ENCODE peak calls at places on chromosomes 3 and 15, in five cellular contexts. U, J, Y, G and X are unnamed samples.

GRCh38 chr3:130548356-130548755 is 31.4 kb downstream of the COL6A6 start:
- DNase-seq in G (no peak), Y (peak), J (no peak), U (no peak), X (no peak)

GRCh38 chr15:93523490-93523889 is 434.5 kb upstream of the RGMA start:
- DNase-seq in U (no peak), G (peak), Y (no peak), J (no peak), X (no peak)

GRCh38 chr3:134028486-134029255 is 1.1 kb downstream of the SLCO2A1 start:
- DNase-seq in Y (no peak), J (no peak), G (no peak), U (no peak), X (no peak)

GRCh38 chr15:94126999-94127398 is 104.4 kb upstream of the MCTP2 start:
- DNase-seq in Y (no peak), U (no peak), J (no peak), G (no peak), X (no peak)

GRCh38 chr3:143201066-143201465 is 81.5 kb downstream of the CHST2 start:
- DNase-seq in G (no peak), Y (no peak), J (no peak), U (no peak), X (no peak)

GRCh38 chr3:114764056-114764492 is 383.0 kb downstream of the ZBTB20 start:
- DNase-seq in G (no peak), J (no peak), U (no peak), Y (no peak), X (no peak)

GRCh38 chr3:57596495-57597239 is 477 bp downstream of the ARF4 start:
- DNase-seq in G (peak), U (peak), Y (peak), J (peak), X (peak)

GRCh38 chr15:69265347-69265955 is 33.3 kb upstream of the PAQR5 start:
- DNase-seq in G (no peak), U (no peak), Y (peak), J (no peak), X (no peak)

GRCh38 chr3:13931172-13931571 is 51.3 kb upstream of the WNT7A start:
- DNase-seq in J (no peak), Y (no peak), G (no peak), U (no peak), X (no peak)

GRCh38 chr3:13932578-13933295 is 52.9 kb upstream of the WNT7A start:
- DNase-seq in J (no peak), Y (no peak), U (no peak), G (no peak), X (no peak)

GRCh38 chr3:13927295-13927694 is 47.4 kb upstream of the WNT7A start:
- DNase-seq in U (no peak), Y (no peak), G (no peak), J (no peak), X (no peak)
- TF ChIP-seq CTCF in U (no peak), Y (peak), G (peak), J (no peak), X (no peak)

GRCh38 chr15:52262364-52262763 is 33.2 kb downstream of the MYO5C start:
- DNase-seq in Y (no peak), J (no peak), U (no peak), G (no peak), X (no peak)

GRCh38 chr15:52259503-52259902 is 36.1 kb downstream of the MYO5C start:
- DNase-seq in Y (no peak), J (no peak), U (no peak), G (no peak), X (no peak)

GRCh38 chr15:52263563-52263962 is 32.0 kb downstream of the MYO5C start:
- DNase-seq in G (no peak), Y (no peak), U (no peak), J (no peak), X (no peak)

GRCh38 chr15:52261026-52261425 is 34.6 kb downstream of the MYO5C start:
- DNase-seq in U (no peak), G (no peak), J (no peak), Y (no peak), X (no peak)

DNA sequence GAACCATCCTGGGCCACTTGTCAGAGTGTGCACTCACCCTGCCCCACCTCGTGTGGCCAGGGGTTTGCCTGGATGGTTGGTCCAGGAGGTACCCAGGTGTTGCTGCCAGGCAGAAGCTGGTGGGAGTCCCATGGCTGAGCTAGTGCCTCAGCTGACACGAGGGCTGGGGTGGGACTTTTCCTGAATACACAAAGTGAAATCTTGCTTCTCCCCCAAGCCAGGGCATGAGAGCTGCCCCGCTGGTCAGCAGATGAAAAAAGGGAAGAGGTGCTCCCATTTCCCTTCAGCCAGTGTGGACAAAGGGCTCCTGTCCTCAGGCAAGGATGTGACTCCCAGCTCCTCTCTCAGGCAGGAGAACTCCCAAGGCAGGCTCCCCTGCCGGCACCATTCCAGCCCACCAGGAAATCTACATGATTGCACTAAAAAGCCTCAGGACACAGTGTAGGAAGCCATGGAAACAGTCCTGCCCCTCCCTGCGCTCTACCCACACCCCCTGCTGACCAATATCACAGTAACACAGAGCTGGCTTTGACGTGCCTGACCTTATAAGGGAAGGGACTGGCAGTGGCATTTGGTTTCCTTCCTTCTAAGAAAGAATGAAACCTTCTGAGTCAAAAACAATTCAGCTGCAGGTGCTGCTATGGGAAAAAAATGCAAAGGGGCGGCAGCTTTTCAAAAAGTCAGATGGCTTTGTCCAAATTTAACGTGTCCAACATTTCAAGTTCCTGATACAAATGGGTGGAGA is 33.9 kb downstream of the MYO5C start:
- DNase-seq in J (peak), Y (peak), U (peak), G (peak), X (peak)
- H3K4me3 ChIP-seq in J (no peak), Y (no peak), U (no peak), G (no peak), X (no peak)

DNA sequence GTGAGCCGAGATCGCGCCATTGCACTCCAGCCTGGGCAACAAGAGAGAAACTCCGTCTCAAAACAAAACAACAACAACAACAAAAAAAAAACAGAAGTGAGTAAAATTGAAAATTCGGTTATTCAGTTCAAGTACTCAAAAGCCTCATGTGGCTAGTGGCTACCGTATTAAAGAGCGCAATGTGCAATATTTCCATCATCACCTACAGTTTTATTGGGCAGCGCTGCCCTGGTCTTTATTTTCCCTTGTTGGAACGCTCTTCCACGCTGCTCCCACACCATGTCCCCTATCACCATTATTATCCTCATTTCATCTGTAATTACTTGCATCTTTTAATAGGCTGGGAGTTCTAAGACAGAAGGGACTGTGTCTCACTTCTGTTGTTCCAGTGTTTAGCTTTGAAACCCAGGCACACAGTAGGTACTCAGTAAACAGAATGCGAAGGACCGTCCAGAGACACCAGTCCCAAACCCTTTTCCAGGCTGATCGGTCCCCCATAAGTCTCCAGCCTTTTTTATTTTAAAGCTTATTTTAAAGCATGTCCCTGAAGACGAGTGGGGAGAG is 427 bp upstream of the HACD3 start:
- DNase-seq in Y (peak), G (no peak), J (no peak), U (no peak), X (no peak)
- TF ChIP-seq CTCF in Y (no peak), G (no peak), J (no peak), U (no peak), X (no peak)

DNA sequence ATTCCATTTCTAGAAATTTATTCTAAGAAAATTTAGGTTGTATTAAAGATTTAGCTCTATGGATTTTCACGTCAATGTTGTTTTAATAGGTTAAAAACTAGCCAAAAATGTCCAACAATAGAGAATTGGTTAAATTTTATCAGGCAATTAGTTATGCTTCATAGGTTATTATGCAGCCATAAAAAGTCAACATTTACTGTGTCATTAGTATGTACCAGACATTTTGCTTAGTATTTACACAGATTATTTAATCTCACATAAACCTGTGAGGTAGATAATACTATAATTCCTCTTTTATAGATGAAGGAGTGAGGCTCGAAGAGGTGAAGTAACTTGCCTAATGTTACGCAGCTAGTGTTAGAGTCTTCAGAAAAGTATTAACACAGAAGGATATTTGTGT is 70.6 kb upstream of the LRRFIP2 start:
- DNase-seq in U (no peak), Y (no peak), G (no peak), J (no peak), X (no peak)
- H3K4me3 ChIP-seq in U (peak), Y (peak), G (peak), J (no peak), X (peak)

DNA sequence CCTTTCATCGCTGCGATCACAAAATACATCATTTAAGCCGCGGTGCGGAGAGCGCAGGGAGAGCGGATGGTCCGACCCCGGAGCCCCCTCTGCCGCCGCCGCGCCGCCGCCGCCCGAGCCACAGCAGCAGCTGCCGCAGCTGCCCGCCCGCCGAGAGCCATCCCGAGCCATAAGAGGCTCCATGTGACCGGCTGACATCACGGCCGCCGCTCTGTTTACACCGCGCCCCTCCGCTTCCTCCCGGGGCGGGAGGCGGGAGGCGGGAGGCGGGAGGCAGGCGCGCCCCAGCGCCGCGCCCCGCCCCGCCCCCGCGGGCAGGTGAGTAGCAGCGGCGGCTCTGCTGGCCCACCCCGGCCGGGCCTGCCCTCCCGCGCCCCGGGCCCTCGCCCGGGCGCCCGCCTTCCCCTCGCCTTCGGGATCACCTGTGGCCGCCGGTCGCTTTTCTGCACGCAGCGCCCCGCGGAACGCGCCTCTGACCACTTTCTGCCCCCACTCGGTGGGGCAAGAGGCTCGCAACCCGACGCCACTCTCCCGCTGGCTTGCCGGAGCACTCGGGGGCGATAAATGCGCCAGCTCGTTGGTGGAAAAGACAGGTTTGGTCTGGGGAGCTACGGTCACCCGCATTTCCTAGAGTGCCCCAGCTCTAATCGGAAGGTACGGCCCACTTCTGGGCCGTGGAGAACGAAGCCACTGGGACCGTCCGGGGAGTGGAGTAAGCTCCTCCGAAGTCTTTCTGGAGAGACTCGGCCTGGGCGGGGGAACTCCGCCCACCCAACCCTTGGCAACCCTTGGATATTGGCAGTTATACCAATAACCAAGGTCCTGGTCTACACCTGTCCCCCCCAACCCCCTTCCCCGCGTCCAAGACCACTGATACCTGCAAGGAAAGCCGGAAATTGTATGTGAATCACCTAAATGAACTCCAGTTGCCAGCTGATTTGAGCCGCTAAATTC is 113.7 kb upstream of the ICE2 start:
- DNase-seq in Y (peak), G (no peak), U (peak), J (peak), X (peak)
- TF ChIP-seq CTCF in Y (no peak), G (peak), U (no peak), J (peak), X (peak)

GRCh38 chr3:14651440-14652251 is at the start of gene CCDC174:
- DNase-seq in Y (peak), G (peak), J (peak), U (peak), X (peak)

GRCh38 chr3:14647976-14648955 is 3.3 kb upstream of the CCDC174 start:
- DNase-seq in U (no peak), J (no peak), Y (no peak), G (no peak), X (no peak)

GRCh38 chr3:14646589-14647413 is 4.8 kb upstream of the CCDC174 start:
- DNase-seq in Y (no peak), J (no peak), G (no peak), U (no peak), X (no peak)

GRCh38 chr3:14649466-14649865 is 2.1 kb upstream of the CCDC174 start:
- DNase-seq in U (no peak), G (no peak), J (no peak), Y (no peak), X (no peak)

GRCh38 chr3:14650193-14650592 is 1.4 kb upstream of the CCDC174 start:
- DNase-seq in U (no peak), J (no peak), G (no peak), Y (no peak), X (no peak)
- H3K4me3 ChIP-seq in U (no peak), J (no peak), G (no peak), Y (no peak), X (no peak)

DNA sequence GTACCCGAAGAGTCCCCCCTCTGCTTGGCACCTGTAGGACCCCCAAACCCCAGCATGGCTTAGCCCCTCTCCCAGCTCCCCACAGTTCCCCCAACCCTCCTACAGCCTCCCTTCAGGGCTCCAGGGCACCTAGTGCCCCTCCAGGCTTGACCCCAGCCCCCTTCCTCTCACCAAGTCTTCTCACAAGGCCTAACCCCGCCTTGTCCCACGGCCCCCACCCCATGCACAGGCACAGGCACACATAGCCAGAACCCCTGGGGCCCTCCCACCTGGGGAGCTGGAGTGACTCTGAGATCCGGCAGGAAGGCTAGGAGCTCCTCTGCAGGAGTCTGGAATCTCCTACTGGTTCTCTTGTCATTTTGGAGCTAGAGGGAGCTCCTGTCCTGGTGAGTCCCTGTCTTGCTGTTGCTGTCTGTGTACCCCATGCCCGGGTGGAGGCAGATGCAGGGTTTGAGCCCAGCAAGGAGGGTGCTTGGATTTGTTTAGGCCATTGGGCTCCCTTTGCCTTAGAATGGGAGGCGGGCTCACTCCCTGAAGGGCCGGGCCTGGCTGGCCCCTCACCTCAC is 39.6 kb downstream of the KLF13 start:
- DNase-seq in J (peak), U (peak), Y (peak), G (no peak), X (no peak)
- TF ChIP-seq CTCF in J (peak), U (no peak), Y (no peak), G (no peak), X (no peak)